ENCODE peak calls at places on chromosomes 12 and 14, in ten cellular contexts. K, F, U, C, J, O, Q, A, D and N are unnamed samples.

GRCh38 chr14:91286530-91286937 is 42.0 kb upstream of the GPR68 start:
- DNase-seq in K (peak), F (peak), U (peak), C (peak), J (peak), O (peak), Q (peak), A (peak), D (no peak), N (peak)

GRCh38 chr12:53320352-53321195 is 836 bp downstream of the AAAS start:
- DNase-seq in K (no peak), F (no peak), U (no peak), C (no peak), J (no peak), O (peak), Q (no peak), A (no peak), D (no peak), N (no peak)

GRCh38 chr12:55670213-55670730 is 33.6 kb downstream of the OR10P1 start:
- DNase-seq in K (no peak), F (no peak), U (no peak), C (no peak), J (no peak), O (no peak), Q (no peak), A (no peak), D (no peak), N (no peak)

GRCh38 chr12:51496907-51497306 is 72.3 kb downstream of the SLC4A8 start:
- DNase-seq in K (no peak), F (no peak), U (no peak), C (no peak), J (no peak), O (no peak), Q (no peak), A (no peak), D (no peak), N (no peak)

GRCh38 chr14:93042968-93043940 is 72.5 kb downstream of the ITPK1 start:
- DNase-seq in K (no peak), F (peak), U (no peak), C (no peak), J (peak), O (peak), Q (peak), A (no peak), D (no peak), N (peak)

GRCh38 chr12:123614110-123614509 is 12.2 kb downstream of the DDX55 start:
- DNase-seq in K (no peak), F (no peak), U (no peak), C (no peak), J (no peak), O (no peak), Q (no peak), A (no peak), D (no peak), N (no peak)

GRCh38 chr12:93167841-93168492 is 209.8 kb upstream of the NUDT4 start:
- DNase-seq in K (peak), F (no peak), U (peak), C (no peak), J (no peak), O (peak), Q (no peak), A (peak), D (no peak), N (no peak)

GRCh38 chr12:90959538-90960139 is 4.7 kb upstream of the CCER1 start:
- DNase-seq in K (no peak), F (peak), U (peak), C (peak), J (no peak), O (peak), Q (no peak), A (peak), D (no peak), N (peak)

GRCh38 chr12:85280138-85280983 is at the start of gene ALX1:
- DNase-seq in K (no peak), F (peak), U (peak), C (no peak), J (peak), O (peak), Q (no peak), A (peak), D (no peak), N (peak)

GRCh38 chr12:50988871-50989270 is 36.5 kb downstream of the HIGD1C start:
- DNase-seq in K (no peak), F (no peak), U (no peak), C (no peak), J (no peak), O (no peak), Q (no peak), A (no peak), D (no peak), N (no peak)

GRCh38 chr12:54859502-54859901 is 5.2 kb downstream of the MUCL1 start:
- DNase-seq in K (no peak), F (no peak), U (no peak), C (no peak), J (no peak), O (no peak), Q (no peak), A (no peak), D (no peak), N (no peak)

GRCh38 chr12:63845726-63846125 is 1.2 kb downstream of the SRGAP1 start:
- DNase-seq in K (no peak), F (peak), U (peak), C (no peak), J (no peak), O (peak), Q (no peak), A (no peak), D (no peak), N (peak)

GRCh38 chr12:64569923-64570595 is 40.2 kb upstream of the RASSF3 start:
- DNase-seq in K (no peak), F (no peak), U (no peak), C (no peak), J (no peak), O (no peak), Q (no peak), A (no peak), D (no peak), N (no peak)

GRCh38 chr12:68106160-68106559 is 53.4 kb downstream of the IFNG start:
- DNase-seq in K (no peak), F (peak), U (no peak), C (no peak), J (peak), O (peak), Q (peak), A (no peak), D (no peak), N (no peak)

GRCh38 chr12:50558970-50559369 is 54.2 kb downstream of the DIP2B start:
- DNase-seq in K (no peak), F (no peak), U (no peak), C (no peak), J (no peak), O (no peak), Q (no peak), A (no peak), D (no peak), N (no peak)

GRCh38 chr12:48883305-48884171 is 17.9 kb upstream of the RND1 start:
- DNase-seq in K (no peak), F (peak), U (no peak), C (peak), J (no peak), O (no peak), Q (no peak), A (no peak), D (no peak), N (no peak)

GRCh38 chr14:24162083-24162482 is 1.0 kb downstream of the IRF9 start:
- DNase-seq in K (no peak), F (no peak), U (no peak), C (peak), J (no peak), O (peak), Q (no peak), A (no peak), D (no peak), N (no peak)

GRCh38 chr14:68254669-68255527 is 435.3 kb downstream of the RAD51B start:
- DNase-seq in K (no peak), F (no peak), U (no peak), C (no peak), J (no peak), O (peak), Q (no peak), A (no peak), D (no peak), N (no peak)

GRCh38 chr12:101863971-101864370 is 13.4 kb upstream of the DRAM1 start:
- DNase-seq in K (no peak), F (no peak), U (no peak), C (no peak), J (no peak), O (peak), Q (no peak), A (no peak), D (no peak), N (no peak)

GRCh38 chr12:19000836-19001235 is 128.7 kb upstream of the PLEKHA5 start:
- DNase-seq in K (no peak), F (no peak), U (no peak), C (no peak), J (no peak), O (no peak), Q (no peak), A (no peak), D (no peak), N (no peak)

GRCh38 chr12:125312471-125312870 is 247.2 kb downstream of the AACS start:
- DNase-seq in K (no peak), F (no peak), U (no peak), C (no peak), J (no peak), O (no peak), Q (no peak), A (no peak), D (no peak), N (no peak)

GRCh38 chr14:65226824-65227604 is 124.7 kb upstream of the MAX start:
- DNase-seq in K (no peak), F (peak), U (no peak), C (no peak), J (no peak), O (peak), Q (no peak), A (no peak), D (no peak), N (no peak)

GRCh38 chr14:76546426-76547221 is 170.7 kb downstream of the ESRRB start:
- DNase-seq in K (peak), F (peak), U (peak), C (no peak), J (no peak), O (peak), Q (no peak), A (peak), D (no peak), N (peak)

GRCh38 chr14:53955234-53955556 is 1.4 kb downstream of the BMP4 start:
- DNase-seq in K (no peak), F (no peak), U (no peak), C (no peak), J (no peak), O (no peak), Q (no peak), A (no peak), D (no peak), N (no peak)

GRCh38 chr14:52131640-52132320 is 62.9 kb upstream of the NID2 start:
- DNase-seq in K (peak), F (peak), U (peak), C (peak), J (peak), O (peak), Q (peak), A (peak), D (no peak), N (peak)

GRCh38 chr12:64707362-64707761 is 51.8 kb downstream of the GNS start:
- DNase-seq in K (no peak), F (peak), U (no peak), C (no peak), J (no peak), O (no peak), Q (no peak), A (no peak), D (no peak), N (no peak)